ENCODE peak calls at places on chromosomes 6 and 20, in four cellular contexts. One of them, this sample, is unnamed.

GRCh38 chr20:38143238-38143645 is 21.8 kb downstream of the TGM2 start:
- DNase-seq in ascending aorta: no peak
- DNase-seq in upper lobe of right lung: no peak
- DNase-seq in uterus: no peak
- DNase-seq in this sample: no peak

GRCh38 chr6:154448448-154449096 is 61.9 kb downstream of the CNKSR3 start:
- DNase-seq in ascending aorta: no peak
- DNase-seq in upper lobe of right lung: no peak
- DNase-seq in uterus: peak; percentile 42
- DNase-seq in this sample: peak; percentile 67

GRCh38 chr20:6588296-6588695 is 179.2 kb upstream of the BMP2 start:
- DNase-seq in ascending aorta: no peak
- DNase-seq in upper lobe of right lung: no peak
- DNase-seq in uterus: no peak
- DNase-seq in this sample: no peak

GRCh38 chr20:47413189-47413588 is 56.7 kb upstream of the ZMYND8 start:
- DNase-seq in ascending aorta: no peak
- DNase-seq in upper lobe of right lung: no peak
- DNase-seq in uterus: no peak
- DNase-seq in this sample: no peak

GRCh38 chr20:51562334-51563140 is 20.0 kb upstream of the NFATC2 start:
- DNase-seq in ascending aorta: peak; percentile 53
- DNase-seq in upper lobe of right lung: peak; percentile 72
- DNase-seq in uterus: peak; percentile 94
- DNase-seq in this sample: peak; percentile 11

GRCh38 chr6:12992770-12993169 is 276.2 kb downstream of the PHACTR1 start:
- DNase-seq in ascending aorta: no peak
- DNase-seq in upper lobe of right lung: no peak
- DNase-seq in uterus: no peak
- DNase-seq in this sample: no peak

GRCh38 chr6:125759184-125759902 is 9.9 kb downstream of the HEY2 start:
- DNase-seq in ascending aorta: no peak
- DNase-seq in upper lobe of right lung: no peak
- DNase-seq in uterus: no peak
- DNase-seq in this sample: peak; percentile 81

GRCh38 chr6:13715444-13715883 is 3.8 kb upstream of the RANBP9 start:
- DNase-seq in ascending aorta: no peak
- DNase-seq in upper lobe of right lung: no peak
- DNase-seq in uterus: no peak
- DNase-seq in this sample: no peak

DNA sequence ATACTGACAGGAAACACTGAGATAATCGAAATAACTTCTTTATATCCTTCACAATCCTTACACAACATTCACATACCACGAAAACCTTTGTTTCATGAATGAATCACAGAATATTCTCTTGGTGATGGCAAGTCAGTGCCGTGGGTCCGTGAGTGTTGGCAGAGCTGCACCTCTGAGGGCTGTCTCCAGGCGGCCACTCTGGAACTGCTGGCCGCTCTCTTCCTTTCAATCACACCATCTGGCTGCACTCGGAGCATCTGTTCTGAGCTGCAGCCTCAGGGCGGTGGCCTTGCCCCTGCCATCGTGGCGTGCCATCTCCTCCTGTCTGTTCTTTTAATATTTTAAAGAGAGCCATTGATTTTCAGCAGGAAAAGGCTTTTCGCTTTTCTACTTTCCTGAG is 129.4 kb upstream of the AFDN start:
- DNase-seq in ascending aorta: no peak
- DNase-seq in upper lobe of right lung: no peak
- DNase-seq in uterus: no peak
- DNase-seq in this sample: peak; percentile 70
- TF ChIP-seq CTCF in ascending aorta: no peak
- TF ChIP-seq CTCF in upper lobe of right lung: no peak
- TF ChIP-seq CTCF in uterus: no peak
- TF ChIP-seq CTCF in this sample: peak; percentile 38

GRCh38 chr20:48956052-48956451 is 34.5 kb downstream of the ARFGEF2 start:
- DNase-seq in ascending aorta: no peak
- DNase-seq in upper lobe of right lung: no peak
- DNase-seq in uterus: no peak
- DNase-seq in this sample: no peak
- H3K36me3 ChIP-seq in ascending aorta: peaks cover 73% of the 10 kb centered on the region
- H3K36me3 ChIP-seq in upper lobe of right lung: peaks cover 93% of the 10 kb centered on the region
- H3K36me3 ChIP-seq in uterus: no peaks in the 10 kb centered on the region
- H3K36me3 ChIP-seq in this sample: peaks cover 38% of the 10 kb centered on the region

DNA sequence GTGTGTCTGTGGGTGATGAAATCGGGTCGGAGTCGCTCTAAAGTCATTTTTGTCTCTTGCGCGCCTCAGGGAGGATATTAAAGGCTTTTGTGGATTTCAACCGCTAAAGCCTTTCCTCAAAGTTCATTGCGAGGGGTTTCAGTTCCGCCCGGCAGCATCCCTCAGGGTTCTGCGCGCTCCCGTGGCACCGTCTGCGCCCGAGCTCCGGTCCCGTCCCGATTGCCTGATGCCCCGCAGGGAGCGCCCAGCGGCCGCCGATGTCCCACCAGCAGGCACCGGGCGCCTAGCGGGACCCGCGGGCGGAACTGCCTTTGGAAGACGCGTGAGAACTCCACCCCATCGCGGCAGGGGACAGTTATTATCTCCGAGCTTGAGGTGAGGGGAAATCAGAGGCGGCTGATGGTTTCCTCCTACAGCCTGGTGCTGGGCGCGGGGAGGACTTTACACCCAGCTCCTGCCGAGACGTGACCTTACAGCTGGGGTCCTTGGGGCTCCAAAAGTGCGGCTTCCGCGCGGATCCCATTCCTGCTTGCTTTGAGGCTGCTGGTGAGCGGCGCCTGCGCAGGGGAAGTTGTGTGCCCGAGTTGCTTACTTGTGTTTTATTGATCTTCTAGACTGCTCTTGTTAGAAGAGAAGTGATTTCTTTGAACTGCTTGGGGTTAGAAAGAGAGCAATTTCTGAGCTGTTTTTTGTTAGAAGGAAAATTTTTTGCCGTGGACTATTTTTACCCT is 27.1 kb downstream of the ULBP1 start:
- DNase-seq in ascending aorta: no peak
- DNase-seq in upper lobe of right lung: no peak
- DNase-seq in uterus: no peak
- DNase-seq in this sample: no peak
- H3K4me3 ChIP-seq in ascending aorta: peak overlapping the region; percentile 25
- H3K4me3 ChIP-seq in upper lobe of right lung: peak overlapping the region; percentile 33
- H3K4me3 ChIP-seq in uterus: peak overlapping the region; percentile 10
- H3K4me3 ChIP-seq in this sample: no peak overlapping the region

GRCh38 chr6:124551711-124552233 is 410.5 kb upstream of the RNF217 start:
- DNase-seq in ascending aorta: no peak
- DNase-seq in upper lobe of right lung: no peak
- DNase-seq in uterus: no peak
- DNase-seq in this sample: no peak
- TF ChIP-seq CTCF in ascending aorta: no peak
- TF ChIP-seq CTCF in upper lobe of right lung: no peak
- TF ChIP-seq CTCF in uterus: no peak
- TF ChIP-seq CTCF in this sample: no peak

This sample was measured in BE2C.